ENCODE peak calls at places on chromosome 18, in ten cellular contexts. U, R, L, X, Q, B, A, V, D and S are unnamed samples. For H3K27me3, the result is how much of the 10 kb centered on the place peaks cover.

GRCh38 chr18:51447351-51447896 is 249.9 kb upstream of the MEX3C start:
- DNase-seq in Q (no peak), U (no peak), D (peak), A (no peak), L (no peak), V (no peak), R (no peak), X (no peak), B (no peak), S (no peak)

GRCh38 chr18:31162825-31163435 is at the start of gene DSC1:
- DNase-seq in L (no peak), A (no peak), X (no peak), R (no peak), U (no peak), Q (no peak), B (no peak), V (no peak), D (no peak), S (no peak)

GRCh38 chr18:48419268-48420022 is 10.3 kb upstream of the ZBTB7C start:
- DNase-seq in A (no peak), B (no peak), D (no peak), R (no peak), L (no peak), V (no peak), Q (no peak), U (no peak), X (no peak), S (no peak)

GRCh38 chr18:36608107-36608506 is 220.7 kb downstream of the TPGS2 start:
- DNase-seq in R (no peak), V (no peak), D (no peak), U (no peak), A (no peak), L (no peak), B (no peak), Q (no peak), X (no peak), S (no peak)

GRCh38 chr18:48095726-48096125 is 165.3 kb upstream of the SMAD2 start:
- DNase-seq in X (no peak), U (no peak), L (no peak), A (no peak), B (no peak), V (no peak), R (no peak), D (no peak), Q (no peak), S (no peak)

GRCh38 chr18:27211569-27211968 is 26.5 kb upstream of the CHST9 start:
- DNase-seq in B (no peak), R (no peak), A (no peak), Q (no peak), L (no peak), X (no peak), V (no peak), D (no peak), U (no peak), S (no peak)

GRCh38 chr18:52722904-52723303 is 382.9 kb downstream of the DCC start:
- DNase-seq in A (no peak), U (no peak), V (no peak), L (no peak), Q (no peak), R (no peak), D (no peak), X (no peak), B (no peak), S (no peak)

GRCh38 chr18:37252342-37252741 is 313.3 kb downstream of the CELF4 start:
- DNase-seq in A (no peak), L (no peak), Q (no peak), U (no peak), V (no peak), R (no peak), D (no peak), X (no peak), B (no peak), S (no peak)

GRCh38 chr18:5286525-5286924 is 9.0 kb downstream of the ZBTB14 start:
- DNase-seq in L (no peak), Q (no peak), X (no peak), A (no peak), R (no peak), U (no peak), V (no peak), D (no peak), B (no peak), S (no peak)

GRCh38 chr18:8661754-8662573 is 43.4 kb upstream of the MTCL1 start:
- DNase-seq in A (peak), Q (no peak), R (no peak), X (no peak), U (no peak), D (peak), L (no peak), V (peak), B (no peak), S (peak)

GRCh38 chr18:53698907-53699306 is 525.6 kb downstream of the MBD2 start:
- DNase-seq in Q (no peak), R (no peak), U (no peak), D (peak), B (no peak), A (peak), X (no peak), V (peak), L (peak), S (peak)

GRCh38 chr18:23545247-23545789 is 41.0 kb downstream of the NPC1 start:
- DNase-seq in R (no peak), B (no peak), L (no peak), U (no peak), A (no peak), X (no peak), V (no peak), D (no peak), Q (no peak), S (no peak)

GRCh38 chr18:2787225-2787624 is 59.6 kb upstream of the EMILIN2 start:
- DNase-seq in A (no peak), X (no peak), B (no peak), D (no peak), Q (no peak), R (no peak), V (no peak), U (no peak), L (no peak), S (no peak)

GRCh38 chr18:46672062-46672970 is 15.3 kb upstream of the LOXHD1 start:
- DNase-seq in D (no peak), L (no peak), R (no peak), Q (no peak), X (no peak), B (no peak), A (no peak), U (no peak), V (no peak), S (no peak)

GRCh38 chr18:60413944-60414547 is 41.5 kb upstream of the MC4R start:
- DNase-seq in A (no peak), Q (no peak), U (no peak), X (no peak), B (no peak), L (no peak), R (no peak), V (peak), D (peak), S (no peak)

GRCh38 chr18:78487649-78488048 is 492.0 kb upstream of the SALL3 start:
- DNase-seq in R (no peak), X (no peak), L (no peak), V (no peak), B (no peak), U (no peak), A (no peak), D (no peak), Q (no peak), S (no peak)

GRCh38 chr18:44679912-44680270 is 797 bp upstream of the SETBP1 start:
- DNase-seq in R (peak), D (peak), V (peak), B (peak), L (no peak), A (peak), Q (peak), X (no peak), U (no peak), S (peak)

GRCh38 chr18:67519582-67519981 is 3.1 kb upstream of the DSEL start:
- DNase-seq in A (no peak), B (no peak), U (peak), L (no peak), V (peak), D (peak), R (no peak), X (no peak), Q (no peak), S (no peak)

GRCh38 chr18:3248062-3248669 is 565 bp downstream of the MYL12A start:
- DNase-seq in A (no peak), L (no peak), B (no peak), D (peak), X (no peak), Q (peak), V (no peak), U (no peak), R (no peak), S (no peak)

GRCh38 chr18:67132919-67133318 is 383.6 kb downstream of the DSEL start:
- DNase-seq in V (no peak), L (no peak), X (no peak), U (no peak), R (no peak), D (no peak), B (no peak), Q (no peak), A (no peak), S (no peak)

GRCh38 chr18:31104444-31104843 is 2.2 kb upstream of the DSC2 start:
- DNase-seq in D (no peak), Q (no peak), A (no peak), X (no peak), L (no peak), U (no peak), R (no peak), V (no peak), B (no peak), S (no peak)

GRCh38 chr18:3889803-3890202 is 439.8 kb downstream of the TGIF1 start:
- DNase-seq in X (no peak), R (no peak), L (no peak), V (no peak), B (no peak), A (no peak), U (peak), D (peak), Q (no peak), S (no peak)

GRCh38 chr18:59881728-59882685 is 17.8 kb upstream of the PMAIP1 start:
- DNase-seq in U (no peak), X (no peak), Q (no peak), V (peak), L (no peak), R (no peak), B (no peak), D (peak), A (no peak), S (peak)

GRCh38 chr18:2402084-2402483 is 169.2 kb downstream of the METTL4 start:
- DNase-seq in U (peak), A (no peak), B (no peak), V (no peak), Q (no peak), R (no peak), D (peak), X (no peak), L (no peak), S (no peak)

GRCh38 chr18:37362158-37362890 is 203.3 kb downstream of the CELF4 start:
- DNase-seq in U (no peak), D (no peak), L (no peak), R (no peak), Q (no peak), V (no peak), A (no peak), B (no peak), X (no peak), S (no peak)

GRCh38 chr18:74840492-74841167 is 243.0 kb downstream of the ZNF407 start:
- DNase-seq in U (no peak), R (no peak), D (peak), B (no peak), Q (no peak), L (no peak), X (no peak), A (no peak), V (peak), S (no peak)

GRCh38 chr18:47585914-47586313 is 334.5 kb upstream of the SKOR2 start:
- DNase-seq in B (no peak), R (no peak), L (no peak), U (no peak), A (no peak), Q (no peak), V (no peak), X (no peak), D (no peak), S (no peak)

GRCh38 chr18:73201940-73202339 is 334.2 kb upstream of the NETO1 start:
- DNase-seq in Q (no peak), B (no peak), L (no peak), X (no peak), R (no peak), U (peak), A (no peak), D (no peak), V (peak), S (no peak)

GRCh38 chr18:35205199-35205712 is 35.6 kb upstream of the ZNF397 start:
- DNase-seq in U (no peak), R (no peak), Q (no peak), V (no peak), D (no peak), L (no peak), X (no peak), B (no peak), A (no peak), S (no peak)

GRCh38 chr18:48139427-48140347 is 209.2 kb upstream of the SMAD2 start:
- DNase-seq in V (peak), L (peak), B (no peak), X (no peak), U (no peak), R (no peak), D (no peak), A (peak), Q (peak), S (peak)

GRCh38 chr18:48962857-48963554 is 12.2 kb upstream of the SMAD7 start:
- DNase-seq in U (peak), B (no peak), A (no peak), R (no peak), V (no peak), L (no peak), D (no peak), X (no peak), Q (no peak), S (no peak)

GRCh38 chr18:76578571-76579300 is 83.7 kb upstream of the ZNF516 start:
- DNase-seq in B (no peak), R (no peak), V (no peak), Q (no peak), X (no peak), U (no peak), A (no peak), L (no peak), D (peak), S (no peak)
- H3K27me3 ChIP-seq in B (under half), R (under half), V (half or more), Q (under half), X (under half), U (under half), A (under half), L (under half), D (under half), S (under half)

DNA sequence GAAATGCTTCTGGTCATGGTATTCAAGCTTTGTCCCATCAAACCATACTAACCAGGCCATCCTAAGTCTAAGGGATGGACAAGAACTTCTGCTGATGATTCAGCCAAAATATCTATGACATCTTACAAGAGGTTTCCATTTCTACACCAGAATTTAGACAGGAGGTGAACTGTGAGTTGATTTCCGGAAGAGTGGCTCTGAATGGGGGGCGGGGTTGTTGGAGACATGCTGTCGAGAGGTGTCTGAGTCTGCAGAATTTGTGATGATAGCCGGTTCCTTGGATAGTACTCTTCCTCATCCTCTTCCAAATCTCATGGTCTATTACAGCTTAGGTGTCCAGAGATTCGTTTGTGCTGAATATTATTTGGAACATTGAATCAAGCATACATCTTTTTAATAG is 408.7 kb upstream of the TCF4 start:
- DNase-seq in Q (no peak), X (no peak), U (no peak), V (no peak), A (no peak), L (no peak), R (no peak), B (no peak), D (no peak), S (no peak)
- H3K27ac ChIP-seq in Q (no peak), X (no peak), U (no peak), V (no peak), A (no peak), L (no peak), R (no peak), B (no peak), D (no peak), S (no peak)

DNA sequence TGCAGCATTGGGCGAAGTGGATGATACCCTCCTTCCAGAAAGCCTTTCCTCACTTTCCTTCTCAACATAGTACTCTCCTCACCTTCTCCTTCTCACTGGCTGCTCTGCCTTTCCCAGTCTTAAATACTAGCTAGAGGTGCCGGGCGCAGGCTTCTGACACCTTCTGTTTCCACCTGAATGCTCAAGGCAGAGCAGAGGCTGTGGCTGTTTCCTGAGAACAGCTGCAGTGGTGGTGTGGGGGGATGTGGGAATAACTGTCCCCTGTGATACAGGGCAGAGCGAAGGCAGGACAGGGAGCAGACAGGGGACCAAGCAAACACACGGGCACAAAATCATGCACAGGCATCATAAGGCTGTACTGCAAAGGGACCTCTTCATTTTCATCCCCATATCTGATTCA is 303.1 kb downstream of the SS18 start:
- DNase-seq in L (no peak), B (no peak), D (no peak), V (no peak), A (no peak), U (no peak), R (no peak), X (no peak), Q (no peak), S (no peak)
- H3K4me3 ChIP-seq in L (no peak), B (no peak), D (no peak), V (no peak), A (no peak), U (no peak), R (no peak), X (no peak), Q (no peak), S (no peak)

DNA sequence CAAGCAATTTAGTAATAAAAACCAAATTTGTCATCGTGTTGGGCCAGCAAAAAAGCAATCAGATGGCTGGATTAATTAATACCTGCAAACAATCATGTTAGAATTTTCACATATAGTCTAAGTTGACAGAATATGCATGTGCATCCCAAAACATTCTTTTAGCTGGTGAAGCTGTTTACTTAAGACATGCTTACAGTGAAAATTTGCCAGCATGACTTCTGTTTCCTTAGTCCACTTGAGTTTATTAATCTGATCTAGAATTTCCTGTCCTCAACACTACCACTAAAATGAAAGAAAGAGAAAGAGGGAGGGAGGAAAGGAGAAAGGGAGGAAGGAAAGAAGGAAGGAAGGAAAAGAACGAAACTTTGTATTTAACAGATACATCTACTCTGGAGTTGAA is 2109.9 kb upstream of the PIK3C3 start:
- DNase-seq in L (no peak), X (no peak), D (no peak), U (no peak), Q (no peak), R (no peak), V (no peak), B (no peak), A (no peak), S (no peak)
- H3K27me3 ChIP-seq in L (under half), X (under half), D (under half), U (under half), Q (under half), R (under half), V (under half), B (under half), A (under half), S (under half)

GRCh38 chr18:12308386-12309100 is 502 bp downstream of the TUBB6 start:
- DNase-seq in Q (peak), D (peak), L (peak), U (peak), R (no peak), X (peak), B (peak), V (peak), A (peak), S (peak)

GRCh38 chr18:12307871-12308385 is at the start of gene TUBB6:
- DNase-seq in A (peak), X (no peak), B (peak), D (peak), L (peak), V (no peak), R (no peak), U (no peak), Q (peak), S (peak)

GRCh38 chr18:12306752-12307151 is 1.3 kb upstream of the TUBB6 start:
- DNase-seq in A (no peak), Q (no peak), V (no peak), B (no peak), U (no peak), R (no peak), L (no peak), X (no peak), D (no peak), S (no peak)

GRCh38 chr18:12305930-12306629 is 2.0 kb upstream of the TUBB6 start:
- DNase-seq in R (no peak), Q (no peak), L (no peak), V (no peak), X (no peak), U (no peak), B (no peak), D (peak), A (no peak), S (no peak)

GRCh38 chr18:12307251-12307736 is 747 bp upstream of the TUBB6 start:
- DNase-seq in A (no peak), R (no peak), U (no peak), B (peak), X (no peak), L (no peak), Q (peak), V (no peak), D (peak), S (peak)
- H3K27ac ChIP-seq in A (peak), R (no peak), U (peak), B (peak), X (no peak), L (peak), Q (peak), V (no peak), D (peak), S (peak)

GRCh38 chr18:58657494-58657893 is 13.8 kb upstream of the MALT1 start:
- DNase-seq in L (no peak), V (no peak), A (no peak), B (no peak), U (no peak), R (no peak), Q (no peak), X (no peak), D (no peak), S (no peak)
- H3K4me3 ChIP-seq in L (no peak), V (no peak), A (no peak), B (no peak), U (no peak), R (no peak), Q (no peak), X (no peak), D (no peak), S (no peak)

DNA sequence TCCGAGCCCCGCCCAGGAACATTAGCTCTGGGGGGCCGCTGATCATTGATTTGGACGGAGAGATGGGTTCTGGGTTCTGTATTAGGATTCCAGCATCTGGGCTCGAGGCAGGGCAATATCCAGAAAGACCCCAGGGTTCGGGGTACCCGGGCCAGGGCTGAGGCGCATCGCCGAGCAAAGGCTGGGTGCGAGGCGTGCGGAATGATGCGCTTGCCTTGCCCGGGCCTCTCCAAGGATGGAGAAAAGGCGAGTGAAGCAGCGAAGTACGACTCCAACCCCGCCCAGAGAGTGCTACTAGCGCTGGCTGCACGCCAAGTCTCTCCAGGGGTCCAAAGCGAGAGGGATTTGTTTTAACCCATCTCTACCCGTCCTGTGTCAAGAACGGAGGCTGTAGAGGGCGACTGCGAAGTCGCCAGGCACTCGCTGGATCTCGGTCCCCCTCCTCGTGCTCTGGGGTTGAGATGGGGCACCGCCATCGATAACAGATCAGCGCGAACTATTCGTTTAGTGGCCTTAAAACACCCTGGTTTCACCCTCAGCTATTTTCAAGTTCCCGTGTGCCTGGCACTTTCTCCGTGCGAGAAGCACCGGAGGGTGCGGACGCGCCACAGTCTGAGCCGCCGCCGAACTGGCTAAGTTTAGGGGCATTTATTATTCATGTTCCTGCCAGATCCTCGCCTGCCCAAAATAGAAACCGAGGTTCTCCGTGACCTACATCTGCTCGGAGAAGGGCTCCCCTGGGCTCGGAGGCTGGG is 1.9 kb downstream of the ADCYAP1 start:
- DNase-seq in D (no peak), A (no peak), Q (no peak), U (no peak), R (no peak), X (no peak), V (no peak), L (no peak), B (no peak), S (no peak)
- H3K27me3 ChIP-seq in D (half or more), A (half or more), Q (under half), U (half or more), R (under half), X (half or more), V (half or more), L (under half), B (half or more), S (half or more)